ENCODE peak calls at places on chromosomes 5 and 9, in four cellular contexts. O is left lung, L is fibroblast of mammary gland, M is transverse colon. F is an unnamed sample.
A peak's percentile ranks its signal among the peaks of the same experiment; 100 is the strongest.

GRCh38 chr9:93596399-93596798 is 20.0 kb downstream of the PHF2 start:
- DNase-seq in O (no peak), L (no peak), M (no peak), F (no peak)

GRCh38 chr9:131095666-131096489 is 453 bp upstream of the AIF1L start:
- DNase-seq in O (no peak), L (no peak), M (no peak), F (no peak)

GRCh38 chr9:95009459-95009858 is 283.0 kb downstream of the AOPEP start:
- DNase-seq in O (no peak), L (peak; percentile 31), M (no peak), F (no peak)

GRCh38 chr5:102754499-102755424 is at the start of gene PAM:
- DNase-seq in O (peak; percentile 86), L (peak; percentile 62), M (peak; percentile 80), F (peak; percentile 63)

GRCh38 chr9:3179716-3180115 is 335.8 kb upstream of the PUM3 start:
- DNase-seq in O (no peak), L (peak; percentile 75), M (no peak), F (no peak)

GRCh38 chr9:15271403-15271802 is 35.6 kb downstream of the TTC39B start:
- DNase-seq in O (no peak), L (no peak), M (no peak), F (no peak)

GRCh38 chr5:143399616-143400540 is 3.6 kb downstream of the NR3C1 start:
- DNase-seq in O (no peak), L (peak; percentile 25), M (no peak), F (no peak)

GRCh38 chr5:151257731-151258715 is 5.0 kb downstream of the GM2A start:
- DNase-seq in O (peak; percentile 39), L (peak; percentile 12), M (peak; percentile 27), F (no peak)

GRCh38 chr9:130183133-130183762 is 11.0 kb downstream of the NCS1 start:
- DNase-seq in O (no peak), L (peak; percentile 42), M (no peak), F (no peak)

GRCh38 chr5:135443329-135443960 is 3.7 kb downstream of the DCANP1 start:
- DNase-seq in O (no peak), L (no peak), M (no peak), F (no peak)

GRCh38 chr9:78370991-78371390 is 74.1 kb downstream of the PSAT1 start:
- DNase-seq in O (no peak), L (no peak), M (no peak), F (no peak)

GRCh38 chr5:147712583-147712982 is 69.9 kb downstream of the JAKMIP2 start:
- DNase-seq in O (no peak), L (no peak), M (no peak), F (no peak)

GRCh38 chr5:148791334-148791667 is 35.1 kb upstream of the ADRB2 start:
- DNase-seq in O (no peak), L (peak; percentile 55), M (no peak), F (no peak)

GRCh38 chr5:89277791-89278190 is 394.8 kb upstream of the MEF2C start:
- DNase-seq in O (no peak), L (peak; percentile 58), M (no peak), F (no peak)

GRCh38 chr9:136847827-136848392 is 1.3 kb upstream of the PHPT1 start:
- DNase-seq in O (peak; percentile 88), L (peak; percentile 78), M (peak; percentile 94), F (peak; percentile 56)

GRCh38 chr5:14449052-14449661 is 132.4 kb upstream of the OTULINL start:
- DNase-seq in O (no peak), L (peak; percentile 99), M (peak; percentile 41), F (no peak)

GRCh38 chr5:159095882-159096554 is 3.7 kb downstream of the EBF1 start:
- DNase-seq in O (no peak), L (peak; percentile 38), M (no peak), F (peak; percentile 20)

GRCh38 chr5:154197801-154198461 is 7.4 kb downstream of the GALNT10 start:
- DNase-seq in O (peak; percentile 71), L (peak; percentile 68), M (no peak), F (no peak)

GRCh38 chr9:91727316-91727861 is 222.6 kb downstream of the ROR2 start:
- DNase-seq in O (no peak), L (peak; percentile 59), M (no peak), F (no peak)

GRCh38 chr5:142959683-142960308 is 189.6 kb downstream of the ARHGAP26 start:
- DNase-seq in O (no peak), L (peak; percentile 25), M (no peak), F (no peak)

GRCh38 chr5:43420241-43420640 is 8.1 kb upstream of the CCL28 start:
- DNase-seq in O (no peak), L (no peak), M (no peak), F (no peak)

GRCh38 chr5:54959673-54960418 is 25.5 kb downstream of the ESM1 start:
- DNase-seq in O (no peak), L (peak; percentile 21), M (peak; percentile 9), F (no peak)

GRCh38 chr9:101582593-101582992 is 12.2 kb downstream of the PPP3R2 start:
- DNase-seq in O (no peak), L (peak; percentile 92), M (no peak), F (no peak)

GRCh38 chr9:130480673-130481072 is 35.9 kb downstream of the ASS1 start:
- DNase-seq in O (no peak), L (no peak), M (no peak), F (no peak)

GRCh38 chr5:53557386-53557785 is 3.1 kb upstream of the NDUFS4 start:
- DNase-seq in O (no peak), L (peak; percentile 59), M (no peak), F (no peak)

GRCh38 chr9:123353984-123354591 is 1.9 kb upstream of the CRB2 start:
- DNase-seq in O (peak; percentile 49), L (peak; percentile 53), M (peak; percentile 71), F (peak; percentile 58)

GRCh38 chr5:40603378-40603777 is 76.3 kb upstream of the PTGER4 start:
- DNase-seq in O (no peak), L (no peak), M (no peak), F (no peak)

GRCh38 chr9:116860509-116861120 is 173.5 kb downstream of the TRIM32 start:
- DNase-seq in O (peak; percentile 55), L (peak; percentile 69), M (peak; percentile 51), F (no peak)

GRCh38 chr5:158414780-158415179 is 555.8 kb upstream of the CLINT1 start:
- DNase-seq in O (no peak), L (peak; percentile 89), M (no peak), F (no peak)

GRCh38 chr5:116492016-116492623 is 82.5 kb downstream of the SEMA6A start:
- DNase-seq in O (no peak), L (peak; percentile 94), M (no peak), F (no peak)

GRCh38 chr9:101737705-101738565 is 512 bp downstream of the GRIN3A start:
- DNase-seq in O (no peak), L (no peak), M (no peak), F (no peak)

GRCh38 chr5:103804714-103805113 is 242.1 kb upstream of the NUDT12 start:
- DNase-seq in O (no peak), L (peak; percentile 22), M (no peak), F (no peak)

GRCh38 chr9:68653141-68653595 is 51.9 kb upstream of the PIP5K1B start:
- DNase-seq in O (no peak), L (no peak), M (no peak), F (no peak)

GRCh38 chr5:133864711-133865110 is 103.7 kb downstream of the C5orf15 start:
- DNase-seq in O (no peak), L (no peak), M (no peak), F (no peak)

GRCh38 chr5:8908055-8908683 is 637.7 kb downstream of the SEMA5A start:
- DNase-seq in O (no peak), L (peak; percentile 50), M (peak; percentile 26), F (no peak)

GRCh38 chr9:26205316-26205715 is 527.1 kb upstream of the TUSC1 start:
- DNase-seq in O (no peak), L (no peak), M (no peak), F (no peak)

GRCh38 chr5:138470322-138471285 is 5.3 kb downstream of the EGR1 start:
- DNase-seq in O (no peak), L (no peak), M (peak; percentile 31), F (no peak)

GRCh38 chr5:113091622-113092021 is 115.0 kb downstream of the DCP2 start:
- DNase-seq in O (no peak), L (no peak), M (no peak), F (no peak)

GRCh38 chr5:124193371-124193789 is 553.1 kb downstream of the ZNF608 start:
- DNase-seq in O (no peak), L (peak; percentile 88), M (no peak), F (no peak)

GRCh38 chr5:122464191-122464590 is 152.2 kb downstream of the SNCAIP start:
- DNase-seq in O (no peak), L (no peak), M (no peak), F (no peak)

GRCh38 chr5:122463221-122463620 is 151.2 kb downstream of the SNCAIP start:
- DNase-seq in O (no peak), L (peak; percentile 30), M (no peak), F (no peak)

GRCh38 chr5:122454522-122454921 is 142.5 kb downstream of the SNCAIP start:
- DNase-seq in O (no peak), L (no peak), M (no peak), F (no peak)

GRCh38 chr5:122457178-122457826 is 145.3 kb downstream of the SNCAIP start:
- DNase-seq in O (no peak), L (no peak), M (no peak), F (no peak)

GRCh38 chr5:122458278-122458872 is 146.3 kb downstream of the SNCAIP start:
- DNase-seq in O (no peak), L (peak; percentile 33), M (no peak), F (no peak)
- TF ChIP-seq CTCF in O (peak; percentile 39), L (peak; percentile 54), M (peak; percentile 50), F (peak; percentile 27)

GRCh38 chr5:30804739-30805313 is 388.7 kb upstream of the CDH6 start:
- DNase-seq in O (no peak), L (no peak), M (no peak), F (no peak)
- TF ChIP-seq CTCF in O (no peak), L (no peak), M (peak; percentile 8), F (no peak)

GRCh38 chr9:71665247-71665646 is 103.1 kb downstream of the CEMIP2 start:
- DNase-seq in O (no peak), L (no peak), M (no peak), F (no peak)

GRCh38 chr9:71663931-71664459 is 104.3 kb downstream of the CEMIP2 start:
- DNase-seq in O (no peak), L (no peak), M (no peak), F (no peak)

GRCh38 chr9:71664566-71664965 is 103.7 kb downstream of the CEMIP2 start:
- DNase-seq in O (no peak), L (no peak), M (no peak), F (no peak)

GRCh38 chr9:71662086-71662485 is 106.2 kb downstream of the CEMIP2 start:
- DNase-seq in O (no peak), L (no peak), M (no peak), F (no peak)

DNA sequence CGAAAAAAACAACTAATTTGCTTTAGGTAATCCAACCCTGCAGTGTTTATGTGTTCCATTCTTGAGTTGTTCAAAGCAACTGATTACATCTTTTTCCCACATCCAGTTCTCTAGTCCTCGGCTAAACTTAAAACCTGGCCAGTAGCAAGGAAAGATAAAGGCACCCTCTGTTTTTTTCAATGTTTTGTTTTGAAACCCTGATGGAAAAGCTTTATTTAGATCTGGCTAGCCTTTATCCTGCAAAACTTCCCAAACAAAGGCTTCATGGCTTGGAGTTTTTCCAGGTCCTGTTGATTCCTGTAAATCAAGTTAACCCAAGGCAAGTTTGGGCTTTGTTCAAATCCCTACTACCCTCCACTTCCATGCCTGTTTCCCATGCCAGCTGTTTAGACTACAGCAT is 105.1 kb downstream of the CEMIP2 start:
- DNase-seq in O (no peak), L (no peak), M (no peak), F (no peak)
- TF ChIP-seq CTCF in O (no peak), L (no peak), M (no peak), F (no peak)

GRCh38 chr5:74394924-74395880 is 245.3 kb downstream of the ENC1 start:
- DNase-seq in O (no peak), L (no peak), M (no peak), F (no peak)
- TF ChIP-seq CTCF in O (no peak), L (no peak), M (no peak), F (no peak)

F was measured in activated B cell treated with CpG ODN at 0.5 μM for 24 hours.